ENCODE peak calls at places on chromosomes 11 and 22, in six cellular contexts. N is cardiac fibroblast, Q is bronchial epithelial cell, A is PC-3, E is fibroblast of lung, C is AG04450. F is an unnamed sample.

GRCh38 chr22:17436981-17437410 is 67.7 kb downstream of the CECR2 start:
- DNase-seq in N (no peak), C (no peak), A (no peak), Q (no peak), E (no peak), F (no peak)

GRCh38 chr22:41966607-41967240 is 2.5 kb upstream of the SEPTIN3 start:
- DNase-seq in E (peak), A (peak), C (peak), N (peak), Q (peak), F (peak)

GRCh38 chr22:38248280-38248679 is 24.5 kb downstream of the TMEM184B start:
- DNase-seq in A (no peak), N (no peak), C (no peak), E (no peak), Q (no peak), F (no peak)

GRCh38 chr11:83819936-83820549 is 533.9 kb upstream of the CCDC90B start:
- DNase-seq in E (peak), C (peak), A (peak), N (peak), Q (peak), F (peak)

GRCh38 chr22:35477911-35478582 is 62.6 kb upstream of the RASD2 start:
- DNase-seq in C (peak), N (peak), A (peak), Q (peak), E (peak), F (peak)

GRCh38 chr22:36385491-36386350 is 2.0 kb downstream of the MYH9 start:
- DNase-seq in N (peak), C (no peak), A (peak), Q (peak), E (no peak), F (peak)

GRCh38 chr22:22709719-22710445 is 65.5 kb downstream of the GGTLC2 start:
- DNase-seq in A (peak), C (no peak), Q (no peak), N (no peak), E (no peak), F (no peak)

GRCh38 chr22:22030493-22031182 is 48.1 kb upstream of the TOP3B start:
- DNase-seq in A (no peak), N (peak), C (no peak), Q (no peak), E (peak), F (peak)

GRCh38 chr22:45504703-45505341 is 2.1 kb downstream of the FBLN1 start:
- DNase-seq in E (peak), Q (peak), N (peak), C (no peak), A (no peak), F (peak)

GRCh38 chr11:118690553-118691304 is 11.3 kb upstream of the TREH start:
- DNase-seq in N (no peak), C (no peak), A (no peak), Q (no peak), E (no peak), F (no peak)

GRCh38 chr11:47270331-47271271 is 668 bp downstream of the MADD start:
- DNase-seq in A (peak), C (no peak), E (peak), N (peak), Q (peak), F (peak)

GRCh38 chr22:41925783-41926460 is 684 bp downstream of the TNFRSF13C start:
- DNase-seq in A (peak), E (peak), C (no peak), Q (no peak), N (peak), F (peak)

GRCh38 chr11:116610190-116610589 is 162.6 kb downstream of the BUD13 start:
- DNase-seq in E (no peak), C (no peak), N (no peak), Q (no peak), A (no peak), F (no peak)

GRCh38 chr11:95699631-95700470 is 89.7 kb downstream of the FAM76B start:
- DNase-seq in Q (peak), C (no peak), E (peak), A (no peak), N (peak), F (peak)

GRCh38 chr11:114079406-114080072 is 20.0 kb downstream of the ZBTB16 start:
- DNase-seq in Q (no peak), N (peak), E (peak), A (no peak), C (no peak), F (no peak)

GRCh38 chr11:104830080-104830479 is 68.2 kb downstream of the CASP12 start:
- DNase-seq in Q (peak), C (no peak), A (peak), N (peak), E (peak), F (peak)

GRCh38 chr22:50575426-50575941 is 2.7 kb downstream of the CPT1B start:
- DNase-seq in C (no peak), Q (no peak), N (no peak), E (no peak), A (no peak), F (no peak)

GRCh38 chr11:68852628-68853027 is 10.9 kb upstream of the CPT1A start:
- DNase-seq in A (no peak), E (no peak), Q (no peak), C (no peak), N (no peak), F (no peak)

GRCh38 chr11:26842883-26843282 is 121.0 kb upstream of the SLC5A12 start:
- DNase-seq in Q (no peak), E (no peak), A (no peak), N (no peak), C (no peak), F (no peak)

GRCh38 chr11:65742353-65742752 is 21.8 kb upstream of the RNASEH2C start:
- DNase-seq in N (no peak), A (no peak), E (no peak), Q (no peak), C (no peak), F (no peak)

GRCh38 chr11:115194798-115195101 is 309.5 kb downstream of the CADM1 start:
- DNase-seq in Q (no peak), C (peak), A (no peak), N (peak), E (peak), F (no peak)

GRCh38 chr22:20145832-20146223 is 5.0 kb downstream of the CCDC188 start:
- DNase-seq in C (no peak), N (no peak), E (no peak), A (no peak), Q (no peak), F (no peak)

GRCh38 chr11:94835571-94835970 is 67.4 kb downstream of the AMOTL1 start:
- DNase-seq in E (peak), N (peak), Q (peak), A (peak), C (no peak), F (peak)

DNA sequence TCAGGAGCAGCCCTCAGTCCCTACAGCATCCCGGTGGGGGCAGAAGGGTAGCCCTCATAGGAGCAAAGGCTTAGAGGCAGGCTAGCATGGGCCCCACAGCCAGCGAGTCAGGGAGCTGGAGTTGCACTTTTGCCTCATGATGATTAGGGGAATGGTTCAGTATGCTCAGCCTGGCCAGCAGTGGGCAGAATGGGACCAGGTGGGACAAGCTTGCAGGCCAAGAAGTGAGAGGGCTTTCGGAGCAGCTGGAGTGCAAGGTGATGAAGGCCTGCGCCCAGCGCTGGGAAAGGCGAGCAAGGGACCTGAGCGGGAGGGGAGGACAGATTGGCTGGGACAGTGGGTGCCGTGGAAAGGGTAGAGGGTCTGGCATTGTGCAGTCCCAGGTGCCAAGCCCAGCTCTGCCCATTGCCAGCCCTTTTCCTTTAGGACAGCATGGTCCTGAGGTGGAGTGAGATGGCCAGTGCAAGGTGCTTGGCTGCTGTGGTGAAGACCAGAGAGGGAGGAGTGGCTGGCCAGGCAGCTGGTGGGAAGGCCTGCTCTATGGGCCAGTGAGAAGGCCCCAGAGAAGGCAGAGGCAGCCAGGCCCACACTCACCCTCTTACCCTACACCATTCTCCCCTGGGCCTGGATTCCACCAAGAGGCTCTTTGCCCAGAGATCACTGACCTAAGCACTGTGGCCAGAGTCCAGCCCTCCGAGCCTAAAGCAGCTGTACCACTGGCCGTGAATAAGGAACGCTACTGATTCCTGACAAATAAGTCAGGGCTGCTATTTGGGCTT is 47.9 kb upstream of the SUSD2 start:
- DNase-seq in A (no peak), Q (no peak), N (peak), E (peak), C (no peak), F (no peak)
- TF ChIP-seq CTCF in A (peak), Q (peak), N (peak), E (peak), C (peak), F (peak)

DNA sequence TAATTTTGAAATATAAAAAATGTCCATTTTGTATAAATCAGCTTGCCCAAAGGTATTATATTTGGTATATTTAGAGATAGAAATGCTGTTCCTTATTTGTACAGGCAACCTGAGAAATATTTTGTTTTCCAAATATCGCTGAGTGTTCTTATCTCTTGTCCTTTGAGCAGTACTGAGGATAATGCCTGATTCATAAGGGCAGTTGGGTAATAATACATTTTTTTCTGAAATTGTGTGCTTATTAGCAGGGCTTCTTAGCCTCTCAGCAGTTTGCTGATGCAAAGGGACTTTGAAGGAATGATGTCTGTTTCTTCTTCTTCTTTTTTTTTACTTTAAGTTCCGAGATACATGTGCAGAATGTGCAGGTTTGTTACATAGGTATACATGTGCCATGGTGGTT is 69.1 kb downstream of the LDLRAD3 start:
- DNase-seq in Q (peak), N (peak), A (no peak), E (peak), C (no peak), F (no peak)
- H3K4me3 ChIP-seq in Q (no peak), N (peak), A (no peak), E (no peak), C (no peak), F (no peak)

GRCh38 chr22:40009953-40010751 is 15.4 kb downstream of the FAM83F start:
- DNase-seq in C (no peak), N (no peak), E (no peak), A (no peak), Q (no peak), F (no peak)
- TF ChIP-seq CTCF in C (no peak), N (no peak), E (no peak), A (no peak), Q (no peak), F (no peak)

GRCh38 chr11:66875376-66875775 is 18.5 kb downstream of the LRFN4 start:
- DNase-seq in A (no peak), E (no peak), N (no peak), C (no peak), Q (no peak), F (no peak)
- H3K4me3 ChIP-seq in A (no peak), E (no peak), N (no peak), C (no peak), Q (no peak), F (no peak)

GRCh38 chr11:57001674-57002401 is 13.1 kb downstream of the OR5AK2 start:
- DNase-seq in N (peak), E (peak), C (no peak), A (peak), Q (no peak), F (peak)
- TF ChIP-seq CTCF in N (peak), E (peak), C (peak), A (peak), Q (peak), F (no peak)

F was measured in epithelial cell of esophagus.